ENCODE peak calls at places on chromosome 19, in seven cellular contexts. X is breast epithelium, M is coronary artery, Y is left ventricle myocardium inferior, C is astrocyte, J is astrocyte of the spinal cord, H is A673. E is an unnamed sample.

GRCh38 chr19:13938361-13939027 is at the start of gene PODNL1:
- DNase-seq in X (no peak), Y (no peak), J (peak; percentile 70), C (peak; percentile 78), M (no peak), H (no peak), E (no peak)

GRCh38 chr19:17579523-17580244 is 24.2 kb downstream of the COLGALT1 start:
- DNase-seq in H (peak; percentile 50), Y (peak; percentile 38), X (no peak), M (no peak), C (no peak), J (peak; percentile 39), E (no peak)

GRCh38 chr19:41932259-41933130 is 4.2 kb upstream of the ERFL start:
- DNase-seq in C (no peak), J (no peak), X (no peak), H (no peak), M (no peak), Y (no peak), E (no peak)

GRCh38 chr19:6271251-6271650 is 8.5 kb downstream of the MLLT1 start:
- DNase-seq in C (no peak), M (no peak), J (no peak), X (no peak), Y (no peak), H (no peak), E (no peak)

GRCh38 chr19:7482584-7483439 is 6.0 kb downstream of the PEX11G start:
- DNase-seq in Y (peak; percentile 43), J (no peak), H (peak; percentile 55), M (no peak), C (no peak), X (no peak), E (no peak)

GRCh38 chr19:582497-583197 is 7.0 kb upstream of the HCN2 start:
- DNase-seq in H (no peak), J (peak; percentile 32), M (no peak), X (no peak), Y (no peak), C (no peak), E (no peak)

GRCh38 chr19:55275851-55276719 is 3.8 kb downstream of the HSPBP1 start:
- DNase-seq in J (no peak), M (no peak), C (no peak), Y (no peak), X (no peak), H (no peak), E (no peak)

GRCh38 chr19:17489392-17490030 is 19.2 kb downstream of the SLC27A1 start:
- DNase-seq in Y (no peak), M (no peak), H (no peak), X (no peak), C (no peak), J (no peak), E (no peak)

GRCh38 chr19:34824686-34825085 is 51.7 kb upstream of the ZNF599 start:
- DNase-seq in Y (no peak), H (no peak), C (no peak), M (no peak), X (no peak), J (no peak), E (no peak)

GRCh38 chr19:46861691-46862503 is 1.1 kb downstream of the ARHGAP35 start:
- DNase-seq in X (no peak), C (no peak), M (no peak), H (peak; percentile 28), J (peak; percentile 23), Y (no peak), E (no peak)

GRCh38 chr19:29873024-29873800 is 61.4 kb downstream of the CCNE1 start:
- DNase-seq in Y (peak; percentile 47), H (peak; percentile 48), X (no peak), M (no peak), C (no peak), J (no peak), E (no peak)

GRCh38 chr19:409515-410242 is 732 bp upstream of the C2CD4C start:
- DNase-seq in X (peak; percentile 43), C (no peak), H (peak; percentile 37), J (no peak), Y (no peak), M (no peak), E (no peak)

GRCh38 chr19:48283908-48284307 is 14.0 kb downstream of the ZNF114 start:
- DNase-seq in H (no peak), Y (no peak), J (peak; percentile 83), C (peak; percentile 94), X (no peak), M (no peak), E (no peak)

GRCh38 chr19:7748756-7749155 is 1.4 kb upstream of the CD209 start:
- DNase-seq in Y (no peak), H (peak; percentile 27), M (no peak), X (peak; percentile 25), J (no peak), C (no peak), E (no peak)

GRCh38 chr19:2302319-2303208 is 5.4 kb downstream of the LINGO3 start:
- DNase-seq in J (peak; percentile 47), H (no peak), X (no peak), C (peak; percentile 40), Y (peak; percentile 56), M (no peak), E (peak; percentile 53)

GRCh38 chr19:5166262-5166661 is 174.3 kb downstream of the PTPRS start:
- DNase-seq in C (peak; percentile 67), H (no peak), J (peak; percentile 49), X (no peak), Y (no peak), M (no peak), E (no peak)

GRCh38 chr19:19776206-19777008 is 43.5 kb upstream of the ZNF14 start:
- DNase-seq in Y (peak; percentile 97), X (peak; percentile 97), J (peak; percentile 99), C (peak; percentile 96), M (peak; percentile 99), H (peak; percentile 96), E (peak; percentile 97)

GRCh38 chr19:48341006-48341405 is 15.7 kb downstream of the EMP3 start:
- DNase-seq in M (no peak), J (peak; percentile 62), H (no peak), C (peak; percentile 50), Y (no peak), X (no peak), E (peak; percentile 87)

GRCh38 chr19:33374406-33374703 is 846 bp downstream of the CEBPG start:
- DNase-seq in J (peak; percentile 44), M (no peak), H (peak; percentile 32), X (no peak), Y (no peak), C (peak; percentile 8), E (no peak)

GRCh38 chr19:43950834-43951626 is at the start of gene ZNF221:
- DNase-seq in C (peak; percentile 97), X (peak; percentile 84), M (peak; percentile 91), J (peak; percentile 98), H (peak; percentile 84), Y (peak; percentile 87), E (peak; percentile 90)
- TF ChIP-seq CTCF in C (peak; percentile 51), X (peak; percentile 22), M (peak; percentile 18), J (peak; percentile 58), H (no peak), Y (peak; percentile 64), E (peak; percentile 19)

GRCh38 chr19:11227201-11227886 is 12.1 kb upstream of the ANGPTL8 start:
- DNase-seq in M (no peak), H (no peak), C (no peak), J (no peak), Y (no peak), X (no peak), E (no peak)
- TF ChIP-seq CTCF in M (no peak), H (peak; percentile 44), C (no peak), J (no peak), Y (no peak), X (no peak), E (no peak)

GRCh38 chr19:35851213-35852028 is 883 bp downstream of the NPHS1 start:
- DNase-seq in H (no peak), C (no peak), M (no peak), J (no peak), X (no peak), Y (no peak), E (no peak)
- TF ChIP-seq CTCF in H (peak; percentile 17), C (no peak), M (no peak), J (no peak), X (no peak), Y (no peak), E (no peak)

GRCh38 chr19:12202250-12202649 is 39.4 kb downstream of the ZNF136 start:
- DNase-seq in Y (peak; percentile 18), J (no peak), X (peak; percentile 60), M (no peak), H (peak; percentile 15), C (no peak), E (no peak)
- TF ChIP-seq CTCF in Y (peak; percentile 56), J (no peak), X (no peak), M (no peak), H (peak; percentile 41), C (no peak), E (no peak)